ENCODE peak calls at places on chromosomes 5 and 9, in ten cellular contexts. J, U, H, T, G, X, E, I, K and R are unnamed samples.

GRCh38 chr5:177429248-177430045 is 3.0 kb downstream of the GRK6 start:
- DNase-seq in J (peak; percentile 61), U (peak; percentile 57), H (no peak), T (no peak), G (no peak), X (no peak), E (peak; percentile 67), I (no peak), K (peak; percentile 75), R (no peak)

GRCh38 chr5:90131734-90132133 is 277.8 kb downstream of the CETN3 start:
- DNase-seq in J (no peak), U (no peak), H (no peak), T (no peak), G (no peak), X (no peak), E (no peak), I (no peak), K (no peak), R (peak; percentile 36)

GRCh38 chr9:114483499-114483898 is 21.8 kb downstream of the WHRN start:
- DNase-seq in J (no peak), U (no peak), H (no peak), T (no peak), G (no peak), X (peak; percentile 11), E (no peak), I (no peak), K (no peak), R (no peak)

GRCh38 chr5:5179079-5179478 is 38.9 kb downstream of the ADAMTS16 start:
- DNase-seq in J (no peak), U (no peak), H (no peak), T (no peak), G (no peak), X (no peak), E (no peak), I (no peak), K (no peak), R (no peak)

GRCh38 chr9:86282979-86283535 is 719 bp upstream of the ISCA1 start:
- DNase-seq in J (no peak), U (no peak), H (no peak), T (no peak), G (no peak), X (peak; percentile 73), E (no peak), I (peak; percentile 52), K (no peak), R (no peak)

GRCh38 chr5:78016831-78017529 is 240.8 kb upstream of the TBCA start:
- DNase-seq in J (no peak), U (no peak), H (no peak), T (no peak), G (no peak), X (no peak), E (no peak), I (no peak), K (no peak), R (no peak)

GRCh38 chr5:99900302-99900811 is 634.8 kb upstream of the FAM174A start:
- DNase-seq in J (no peak), U (no peak), H (no peak), T (no peak), G (no peak), X (no peak), E (no peak), I (no peak), K (no peak), R (no peak)

GRCh38 chr5:93902288-93902687 is 160.9 kb upstream of the POU5F2 start:
- DNase-seq in J (no peak), U (no peak), H (no peak), T (no peak), G (no peak), X (no peak), E (no peak), I (no peak), K (no peak), R (no peak)

GRCh38 chr9:78618735-78619134 is 321.8 kb downstream of the PSAT1 start:
- DNase-seq in J (no peak), U (no peak), H (no peak), T (no peak), G (no peak), X (no peak), E (no peak), I (no peak), K (no peak), R (no peak)

GRCh38 chr5:43556857-43557593 is at the start of gene PAIP1:
- DNase-seq in J (peak; percentile 85), U (peak; percentile 79), H (peak; percentile 70), T (peak; percentile 69), G (peak; percentile 77), X (peak; percentile 90), E (peak; percentile 85), I (peak; percentile 63), K (peak; percentile 70), R (peak; percentile 65)

DNA sequence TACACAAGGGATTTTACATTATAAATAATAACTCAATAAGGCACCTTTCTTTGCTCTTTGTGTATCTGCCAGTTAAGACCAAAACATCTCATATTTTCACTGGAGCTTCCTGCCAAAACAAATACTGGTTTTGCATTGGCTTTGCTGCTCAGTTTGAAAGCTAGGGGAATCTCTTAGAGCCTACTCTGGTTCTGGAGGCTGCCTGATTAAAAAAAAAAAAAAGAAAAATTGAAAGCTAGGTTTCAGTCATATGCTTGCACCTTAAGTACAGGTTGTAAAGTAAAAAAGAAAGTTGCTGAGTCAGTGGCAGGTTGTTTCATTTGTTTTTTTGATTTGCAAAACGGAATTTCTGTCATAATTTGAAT is 2.3 kb downstream of the DENND4C start:
- DNase-seq in J (no peak), U (no peak), H (no peak), T (no peak), G (no peak), X (no peak), E (no peak), I (no peak), K (no peak), R (peak; percentile 46)
- H3K4me3 ChIP-seq in J (no peak overlapping the region), U (peak overlapping the region; percentile 98), H (peak overlapping the region; percentile 98), T (peak overlapping the region; percentile 96), G (peak overlapping the region; percentile 62), X (peak overlapping the region; percentile 65), E (peak overlapping the region; percentile 96), I (peak overlapping the region; percentile 83), K (no peak overlapping the region), R (peak overlapping the region; percentile 99)

GRCh38 chr5:60685700-60686099 is 14.3 kb downstream of the DEPDC1B start:
- DNase-seq in J (no peak), U (no peak), H (no peak), T (no peak), G (no peak), X (no peak), E (no peak), I (no peak), K (no peak), R (no peak)

GRCh38 chr5:60685028-60685427 is 14.9 kb downstream of the DEPDC1B start:
- DNase-seq in J (no peak), U (no peak), H (no peak), T (no peak), G (no peak), X (no peak), E (no peak), I (no peak), K (no peak), R (no peak)

GRCh38 chr5:60688980-60689379 is 11.0 kb downstream of the DEPDC1B start:
- DNase-seq in J (no peak), U (no peak), H (no peak), T (no peak), G (no peak), X (no peak), E (no peak), I (no peak), K (no peak), R (no peak)

GRCh38 chr5:60686164-60686563 is 13.8 kb downstream of the DEPDC1B start:
- DNase-seq in J (no peak), U (no peak), H (no peak), T (no peak), G (no peak), X (no peak), E (no peak), I (no peak), K (no peak), R (no peak)

GRCh38 chr5:60687927-60688720 is 11.8 kb downstream of the DEPDC1B start:
- DNase-seq in J (no peak), U (no peak), H (no peak), T (no peak), G (no peak), X (no peak), E (no peak), I (peak; percentile 34), K (no peak), R (no peak)
- TF ChIP-seq CTCF in J (no peak), U (peak; percentile 31), H (no peak), T (no peak), G (no peak), X (no peak), E (no peak), I (peak; percentile 65), K (no peak), R (peak; percentile 63)

DNA sequence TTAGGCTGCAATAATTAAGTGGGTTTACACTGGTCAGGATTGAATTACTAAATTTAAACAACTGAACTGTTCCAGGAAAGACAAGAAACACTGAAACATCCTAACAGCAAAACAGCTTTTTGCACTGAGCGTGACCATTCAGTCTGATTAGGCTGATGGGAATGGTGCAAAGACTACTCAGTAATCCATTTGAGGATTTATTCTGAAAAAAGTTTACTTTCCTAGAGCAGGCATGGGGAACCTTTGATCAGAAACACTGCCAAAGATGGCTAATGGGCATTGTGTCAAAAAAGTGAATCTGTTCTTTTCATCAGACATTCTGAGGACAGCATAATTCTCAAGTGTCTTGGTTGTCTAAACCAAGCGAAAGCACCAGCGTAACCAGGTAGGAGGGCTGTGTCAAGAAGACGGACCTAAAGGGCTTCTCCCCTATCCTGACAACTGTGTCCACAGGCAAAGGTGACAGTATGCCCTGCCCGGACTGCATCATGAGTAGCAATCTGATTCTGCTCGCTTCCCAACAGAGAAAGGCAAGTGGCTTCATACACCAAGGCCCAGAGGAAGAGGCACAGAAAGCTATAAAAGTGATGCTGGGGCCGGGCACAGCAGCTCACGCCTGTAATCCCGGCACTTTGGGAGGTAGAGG is 33.3 kb downstream of the FBXW2 start:
- DNase-seq in J (no peak), U (no peak), H (no peak), T (no peak), G (no peak), X (no peak), E (no peak), I (no peak), K (no peak), R (no peak)
- H3K4me3 ChIP-seq in J (no peak overlapping the region), U (no peak overlapping the region), H (no peak overlapping the region), T (no peak overlapping the region), G (no peak overlapping the region), X (no peak overlapping the region), E (no peak overlapping the region), I (no peak overlapping the region), K (no peak overlapping the region), R (no peak overlapping the region)

DNA sequence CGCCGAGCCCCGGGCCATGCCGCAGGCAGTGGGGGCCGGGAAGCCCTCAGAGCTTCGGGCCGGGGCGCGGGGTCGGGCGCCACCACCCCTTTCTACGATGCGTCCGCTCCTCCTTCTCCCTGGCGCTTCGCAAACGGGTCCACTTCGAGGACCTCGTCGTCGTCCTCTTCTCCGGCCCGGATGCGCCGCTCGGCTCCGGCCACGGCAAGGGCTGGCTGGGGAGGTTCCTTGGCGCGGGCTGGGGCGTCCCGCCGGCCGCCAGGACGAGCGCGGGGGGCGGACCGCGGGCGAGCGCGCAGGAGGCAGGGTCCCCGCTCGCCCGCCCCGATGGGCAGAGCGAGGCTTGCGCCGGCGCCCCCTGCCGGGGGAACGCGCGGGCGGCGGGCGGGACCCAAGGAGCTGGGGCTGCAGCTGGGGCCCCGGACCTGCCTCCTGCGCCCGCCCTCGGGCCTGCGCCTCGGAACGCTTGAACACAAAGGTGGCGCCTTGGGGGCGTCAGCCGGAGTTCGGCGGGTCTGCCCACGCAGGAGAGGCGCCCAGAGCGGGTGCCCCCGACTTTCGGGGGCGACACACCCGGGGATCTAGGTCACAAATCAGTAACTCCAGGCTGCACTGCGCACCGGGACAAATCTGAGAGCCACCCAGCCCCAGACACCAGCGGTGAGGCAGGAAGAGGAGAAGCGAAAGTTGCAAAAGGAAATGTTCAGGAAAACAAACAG is at the start of gene ROR2:
- DNase-seq in J (peak; percentile 19), U (peak; percentile 70), H (peak; percentile 62), T (no peak), G (peak; percentile 74), X (peak; percentile 73), E (peak; percentile 67), I (no peak), K (peak; percentile 6), R (no peak)
- TF ChIP-seq CTCF in J (peak; percentile 56), U (peak; percentile 33), H (peak; percentile 69), T (peak; percentile 21), G (peak; percentile 96), X (peak; percentile 37), E (peak; percentile 71), I (peak; percentile 41), K (no peak), R (peak; percentile 38)